ENCODE peak calls at places on chromosomes 3 and 15, in five cellular contexts. One of them, this sample, is unnamed.

GRCh38 chr15:81115054-81115939 is 18.8 kb upstream of the CFAP161 start:
- DNase-seq in right atrium auricular region: no peak
- DNase-seq in osteoblast: no peak
- DNase-seq in endothelial cell of umbilical vein: no peak
- DNase-seq in endodermal cell: no peak
- DNase-seq in this sample: no peak

GRCh38 chr3:76585794-76586392 is 454.0 kb upstream of the ROBO2 start:
- DNase-seq in right atrium auricular region: no peak
- DNase-seq in osteoblast: peak
- DNase-seq in endothelial cell of umbilical vein: no peak
- DNase-seq in endodermal cell: no peak
- DNase-seq in this sample: peak

GRCh38 chr3:138440596-138440995 is 6.2 kb downstream of the ESYT3 start:
- DNase-seq in right atrium auricular region: no peak
- DNase-seq in osteoblast: peak
- DNase-seq in endothelial cell of umbilical vein: no peak
- DNase-seq in endodermal cell: no peak
- DNase-seq in this sample: peak

GRCh38 chr3:13045904-13046568 is 27.2 kb downstream of the IQSEC1 start:
- DNase-seq in right atrium auricular region: no peak
- DNase-seq in osteoblast: no peak
- DNase-seq in endothelial cell of umbilical vein: no peak
- DNase-seq in endodermal cell: no peak
- DNase-seq in this sample: no peak

GRCh38 chr15:94844188-94844532 is 612.8 kb downstream of the MCTP2 start:
- DNase-seq in right atrium auricular region: no peak
- DNase-seq in osteoblast: no peak
- DNase-seq in endothelial cell of umbilical vein: no peak
- DNase-seq in endodermal cell: no peak
- DNase-seq in this sample: no peak

GRCh38 chr3:123791898-123792297 is 92.2 kb downstream of the MYLK start:
- DNase-seq in right atrium auricular region: no peak
- DNase-seq in osteoblast: no peak
- DNase-seq in endothelial cell of umbilical vein: peak
- DNase-seq in endodermal cell: no peak
- DNase-seq in this sample: peak

GRCh38 chr3:49600781-49601180 is 46.5 kb downstream of the BSN start:
- DNase-seq in right atrium auricular region: no peak
- DNase-seq in osteoblast: no peak
- DNase-seq in endothelial cell of umbilical vein: no peak
- DNase-seq in endodermal cell: no peak
- DNase-seq in this sample: no peak

GRCh38 chr15:73941044-73941443 is 14.8 kb downstream of the LOXL1 start:
- DNase-seq in right atrium auricular region: peak
- DNase-seq in osteoblast: peak
- DNase-seq in endothelial cell of umbilical vein: no peak
- DNase-seq in endodermal cell: no peak
- DNase-seq in this sample: peak

GRCh38 chr3:84987709-84988504 is 29.1 kb downstream of the CADM2 start:
- DNase-seq in right atrium auricular region: no peak
- DNase-seq in osteoblast: no peak
- DNase-seq in endothelial cell of umbilical vein: no peak
- DNase-seq in endodermal cell: no peak
- DNase-seq in this sample: peak

GRCh38 chr15:63308947-63309346 is 31.5 kb downstream of the APH1B start:
- DNase-seq in right atrium auricular region: no peak
- DNase-seq in osteoblast: no peak
- DNase-seq in endothelial cell of umbilical vein: peak
- DNase-seq in endodermal cell: no peak
- DNase-seq in this sample: no peak

GRCh38 chr15:63310646-63311045 is 33.2 kb downstream of the APH1B start:
- DNase-seq in right atrium auricular region: no peak
- DNase-seq in osteoblast: no peak
- DNase-seq in endothelial cell of umbilical vein: peak
- DNase-seq in endodermal cell: no peak
- DNase-seq in this sample: peak

GRCh38 chr15:63305276-63305675 is 27.9 kb downstream of the APH1B start:
- DNase-seq in right atrium auricular region: no peak
- DNase-seq in osteoblast: no peak
- DNase-seq in endothelial cell of umbilical vein: no peak
- DNase-seq in endodermal cell: no peak
- DNase-seq in this sample: no peak

GRCh38 chr15:63306480-63307073 is 29.2 kb downstream of the APH1B start:
- DNase-seq in right atrium auricular region: no peak
- DNase-seq in osteoblast: no peak
- DNase-seq in endothelial cell of umbilical vein: no peak
- DNase-seq in endodermal cell: no peak
- DNase-seq in this sample: no peak

DNA sequence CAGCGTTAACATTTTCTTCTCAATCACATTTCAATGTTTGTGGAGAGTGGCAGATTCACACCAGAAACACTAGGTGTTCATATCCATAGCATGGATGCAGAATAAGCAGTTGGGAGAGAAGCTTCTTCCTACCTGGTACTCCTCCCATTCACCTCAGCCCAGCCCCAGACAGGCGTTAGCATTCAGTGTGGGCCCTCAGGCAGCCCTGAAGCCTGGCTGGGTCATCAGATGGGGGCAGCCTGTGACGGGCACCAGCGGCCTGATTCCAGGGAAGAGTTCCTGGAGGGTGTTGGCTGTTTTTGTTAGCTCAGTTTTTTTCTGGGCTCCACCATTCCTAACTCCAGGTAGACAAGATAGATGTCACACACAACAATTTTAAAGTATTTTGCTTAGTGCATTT is 31.1 kb downstream of the APH1B start:
- DNase-seq in right atrium auricular region: no peak
- DNase-seq in osteoblast: no peak
- DNase-seq in endothelial cell of umbilical vein: no peak
- DNase-seq in endodermal cell: no peak
- DNase-seq in this sample: no peak
- TF ChIP-seq CTCF in right atrium auricular region: no peak
- TF ChIP-seq CTCF in osteoblast: no peak
- TF ChIP-seq CTCF in endothelial cell of umbilical vein: no peak
- TF ChIP-seq CTCF in endodermal cell: no peak
- TF ChIP-seq CTCF in this sample: no peak

GRCh38 chr3:171346582-171346981 is 113.6 kb downstream of the TNIK start:
- DNase-seq in right atrium auricular region: no peak
- DNase-seq in osteoblast: no peak
- DNase-seq in endothelial cell of umbilical vein: no peak
- DNase-seq in endodermal cell: no peak
- DNase-seq in this sample: no peak
- H3K4me3 ChIP-seq in right atrium auricular region: no peak
- H3K4me3 ChIP-seq in osteoblast: no peak
- H3K4me3 ChIP-seq in endothelial cell of umbilical vein: no peak
- H3K4me3 ChIP-seq in endodermal cell: no peak
- H3K4me3 ChIP-seq in this sample: no peak

GRCh38 chr3:48001991-48002390 is 14.2 kb downstream of the MAP4 start:
- DNase-seq in right atrium auricular region: no peak
- DNase-seq in osteoblast: no peak
- DNase-seq in endothelial cell of umbilical vein: no peak
- DNase-seq in endodermal cell: no peak
- DNase-seq in this sample: no peak

GRCh38 chr3:47994180-47994579 is 22.0 kb downstream of the MAP4 start:
- DNase-seq in right atrium auricular region: no peak
- DNase-seq in osteoblast: peak
- DNase-seq in endothelial cell of umbilical vein: no peak
- DNase-seq in endodermal cell: no peak
- DNase-seq in this sample: no peak

GRCh38 chr3:47991341-47991740 is 24.9 kb downstream of the MAP4 start:
- DNase-seq in right atrium auricular region: no peak
- DNase-seq in osteoblast: no peak
- DNase-seq in endothelial cell of umbilical vein: no peak
- DNase-seq in endodermal cell: no peak
- DNase-seq in this sample: no peak

GRCh38 chr3:48000212-48000611 is 16.0 kb downstream of the MAP4 start:
- DNase-seq in right atrium auricular region: no peak
- DNase-seq in osteoblast: no peak
- DNase-seq in endothelial cell of umbilical vein: no peak
- DNase-seq in endodermal cell: no peak
- DNase-seq in this sample: no peak

GRCh38 chr3:47996440-47996839 is 19.8 kb downstream of the MAP4 start:
- DNase-seq in right atrium auricular region: no peak
- DNase-seq in osteoblast: no peak
- DNase-seq in endothelial cell of umbilical vein: no peak
- DNase-seq in endodermal cell: no peak
- DNase-seq in this sample: no peak
- TF ChIP-seq CTCF in right atrium auricular region: no peak
- TF ChIP-seq CTCF in osteoblast: no peak
- TF ChIP-seq CTCF in endothelial cell of umbilical vein: no peak
- TF ChIP-seq CTCF in endodermal cell: no peak
- TF ChIP-seq CTCF in this sample: no peak

DNA sequence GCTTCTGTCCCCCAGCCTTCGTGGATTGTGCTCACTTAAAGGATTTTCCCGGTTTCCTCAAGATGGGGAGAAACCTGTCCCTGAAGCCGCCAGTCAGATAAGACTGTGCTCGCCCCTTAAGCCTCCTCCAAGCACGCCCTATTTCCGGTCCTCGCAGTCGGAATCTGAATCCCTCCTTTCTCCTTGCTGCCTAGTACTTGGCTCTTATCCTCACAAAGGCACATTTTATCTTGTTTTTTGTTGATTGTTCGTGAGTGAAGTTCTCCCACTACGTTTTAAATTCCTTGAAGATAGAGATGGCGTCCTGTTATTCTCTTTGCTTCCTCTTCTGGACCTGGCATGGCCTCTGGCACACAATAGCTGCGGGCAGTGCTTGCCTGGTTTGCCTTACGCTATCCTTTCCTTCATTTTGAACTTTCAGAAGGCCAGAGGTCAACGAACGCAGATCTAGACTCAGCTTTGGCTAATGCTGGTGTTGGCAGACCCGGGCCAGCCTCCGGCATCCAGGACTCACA is 1.7 kb downstream of the CLDN11 start:
- DNase-seq in right atrium auricular region: no peak
- DNase-seq in osteoblast: no peak
- DNase-seq in endothelial cell of umbilical vein: peak
- DNase-seq in endodermal cell: peak
- DNase-seq in this sample: peak
- H3K4me3 ChIP-seq in right atrium auricular region: peak
- H3K4me3 ChIP-seq in osteoblast: peak
- H3K4me3 ChIP-seq in endothelial cell of umbilical vein: peak
- H3K4me3 ChIP-seq in endodermal cell: no peak
- H3K4me3 ChIP-seq in this sample: peak

GRCh38 chr3:135229018-135229495 is 434.0 kb downstream of the EPHB1 start:
- DNase-seq in right atrium auricular region: no peak
- DNase-seq in osteoblast: no peak
- DNase-seq in endothelial cell of umbilical vein: no peak
- DNase-seq in endodermal cell: peak
- DNase-seq in this sample: no peak
- TF ChIP-seq CTCF in right atrium auricular region: peak
- TF ChIP-seq CTCF in osteoblast: no peak
- TF ChIP-seq CTCF in endothelial cell of umbilical vein: no peak
- TF ChIP-seq CTCF in endodermal cell: peak
- TF ChIP-seq CTCF in this sample: no peak

GRCh38 chr3:183385698-183386590 is 42.5 kb downstream of the MCF2L2 start:
- DNase-seq in right atrium auricular region: no peak
- DNase-seq in osteoblast: peak
- DNase-seq in endothelial cell of umbilical vein: peak
- DNase-seq in endodermal cell: peak
- DNase-seq in this sample: peak

GRCh38 chr3:183386651-183387050 is 41.8 kb downstream of the MCF2L2 start:
- DNase-seq in right atrium auricular region: no peak
- DNase-seq in osteoblast: no peak
- DNase-seq in endothelial cell of umbilical vein: no peak
- DNase-seq in endodermal cell: no peak
- DNase-seq in this sample: no peak

GRCh38 chr3:183388213-183388612 is 40.2 kb downstream of the MCF2L2 start:
- DNase-seq in right atrium auricular region: no peak
- DNase-seq in osteoblast: no peak
- DNase-seq in endothelial cell of umbilical vein: no peak
- DNase-seq in endodermal cell: no peak
- DNase-seq in this sample: no peak

GRCh38 chr3:183390844-183391243 is 37.6 kb downstream of the MCF2L2 start:
- DNase-seq in right atrium auricular region: no peak
- DNase-seq in osteoblast: no peak
- DNase-seq in endothelial cell of umbilical vein: no peak
- DNase-seq in endodermal cell: no peak
- DNase-seq in this sample: no peak

GRCh38 chr3:183387797-183388196 is 40.6 kb downstream of the MCF2L2 start:
- DNase-seq in right atrium auricular region: no peak
- DNase-seq in osteoblast: no peak
- DNase-seq in endothelial cell of umbilical vein: no peak
- DNase-seq in endodermal cell: no peak
- DNase-seq in this sample: no peak
- H3K4me3 ChIP-seq in right atrium auricular region: no peak
- H3K4me3 ChIP-seq in osteoblast: no peak
- H3K4me3 ChIP-seq in endothelial cell of umbilical vein: no peak
- H3K4me3 ChIP-seq in endodermal cell: no peak
- H3K4me3 ChIP-seq in this sample: no peak

GRCh38 chr3:156382458-156383346 is 172.2 kb downstream of the SSR3 start:
- DNase-seq in right atrium auricular region: no peak
- DNase-seq in osteoblast: peak
- DNase-seq in endothelial cell of umbilical vein: peak
- DNase-seq in endodermal cell: peak
- DNase-seq in this sample: no peak
- TF ChIP-seq CTCF in right atrium auricular region: peak
- TF ChIP-seq CTCF in osteoblast: peak
- TF ChIP-seq CTCF in endothelial cell of umbilical vein: peak
- TF ChIP-seq CTCF in endodermal cell: peak
- TF ChIP-seq CTCF in this sample: peak